ENCODE peak calls at places on chromosomes 5 and 9, in seven cellular contexts. G is GM06990; X is CD8-positive, alpha-beta T cell; H is uterus; B is NCI-H510A treated with DMSO at 0.1 percent for 48 hours; M is posterior vena cava; W is DMS79. F is an unnamed sample.

GRCh38 chr5:10518352-10518751 is 45.5 kb upstream of the ANKRD33B start:
- DNase-seq in W (no peak), B (no peak), H (no peak), G (no peak), X (no peak), M (no peak), F (no peak)

GRCh38 chr9:21677834-21678233 is 124.6 kb upstream of the MTAP start:
- DNase-seq in W (no peak), M (no peak), G (no peak), B (no peak), X (no peak), H (no peak), F (peak; percentile 25)

GRCh38 chr9:4515958-4516375 is 25.7 kb downstream of the SLC1A1 start:
- DNase-seq in M (no peak), W (no peak), B (no peak), G (no peak), X (no peak), H (no peak), F (no peak)

GRCh38 chr9:129610473-129611301 is 10.2 kb downstream of the C9orf50 start:
- DNase-seq in B (peak; percentile 65), M (peak; percentile 93), X (peak; percentile 70), W (peak; percentile 19), H (peak; percentile 85), G (peak; percentile 76), F (peak; percentile 45)

GRCh38 chr9:84652496-84653081 is 16.9 kb upstream of the NTRK2 start:
- DNase-seq in B (no peak), H (no peak), G (no peak), X (no peak), M (no peak), W (no peak), F (no peak)

GRCh38 chr5:132233811-132234683 is 6.4 kb upstream of the P4HA2 start:
- DNase-seq in H (peak; percentile 5), M (peak; percentile 56), B (no peak), W (no peak), X (no peak), G (no peak), F (no peak)

GRCh38 chr9:6630502-6631206 is 14.9 kb downstream of the GLDC start:
- DNase-seq in H (no peak), B (no peak), W (no peak), X (no peak), G (no peak), M (no peak), F (no peak)

GRCh38 chr9:32550046-32550608 is 2.0 kb upstream of the SMIM27 start:
- DNase-seq in H (no peak), G (no peak), X (no peak), M (no peak), B (no peak), W (no peak), F (no peak)

GRCh38 chr9:127788337-127789011 is 2.6 kb downstream of the CDK9 start:
- DNase-seq in H (no peak), M (no peak), B (no peak), X (no peak), W (no peak), G (no peak), F (no peak)

GRCh38 chr5:154243736-154244135 is 53.2 kb downstream of the GALNT10 start:
- DNase-seq in H (no peak), B (no peak), X (no peak), M (no peak), W (no peak), G (no peak), F (no peak)

GRCh38 chr5:17401509-17402290 is 96.3 kb upstream of the TAF11L2 start:
- DNase-seq in M (no peak), W (no peak), B (no peak), H (no peak), G (no peak), X (no peak), F (no peak)

GRCh38 chr5:159106569-159107282 is 7.0 kb upstream of the EBF1 start:
- DNase-seq in X (peak; percentile 69), B (no peak), W (no peak), M (peak; percentile 94), G (peak; percentile 74), H (peak; percentile 83), F (peak; percentile 2)

F was measured in NCI-H774.